ENCODE peak calls at places on chromosomes 2 and 18, in seven cellular contexts. H is neural progenitor cell; J is cardiac fibroblast; W is HEK293T; E is amniotic stem cell; B is stimulated activated CD4-positive, alpha-beta T cell treated with anti-CD3 and anti-CD28 coated beads, Interleukin-1b, Interleukin-23, amount 100 ng/mL, for 1 hour; I is NCI-H345. F is an unnamed sample.

GRCh38 chr2:148301362-148301761 is 280.5 kb downstream of the MBD5 start:
- DNase-seq in E (no peak), B (no peak), H (no peak), I (no peak), W (no peak), J (no peak), F (no peak)

GRCh38 chr2:30371772-30372373 is 75.2 kb upstream of the LCLAT1 start:
- DNase-seq in H (no peak), J (no peak), I (no peak), E (no peak), W (no peak), B (no peak), F (no peak)

GRCh38 chr18:59649575-59649974 is 47.6 kb downstream of the CCBE1 start:
- DNase-seq in I (no peak), E (no peak), H (no peak), J (no peak), W (no peak), B (no peak), F (no peak)

GRCh38 chr18:60910534-60910933 is 422.7 kb upstream of the CDH20 start:
- DNase-seq in E (no peak), J (peak; percentile 38), I (no peak), H (no peak), W (no peak), B (no peak), F (no peak)

GRCh38 chr2:72035518-72036172 is 112.0 kb downstream of the CYP26B1 start:
- DNase-seq in E (no peak), H (no peak), J (peak; percentile 48), W (peak; percentile 2), I (no peak), B (no peak), F (no peak)

GRCh38 chr2:143558665-143559064 is 429.4 kb downstream of the ARHGAP15 start:
- DNase-seq in E (peak; percentile 28), B (no peak), W (no peak), I (peak; percentile 11), H (no peak), J (peak; percentile 79), F (no peak)

GRCh38 chr18:15198116-15198389 is 450.1 kb downstream of the ANKRD30B start:
- DNase-seq in E (no peak), J (no peak), H (no peak), I (no peak), B (no peak), W (peak; percentile 0), F (no peak)

GRCh38 chr2:65031341-65032015 is 24.7 kb upstream of the CEP68 start:
- DNase-seq in B (no peak), H (peak; percentile 39), E (no peak), W (no peak), I (peak; percentile 71), J (peak; percentile 21), F (peak; percentile 61)

GRCh38 chr2:119387381-119388129 is 20.8 kb downstream of the DBI start:
- DNase-seq in E (no peak), H (no peak), I (no peak), J (peak; percentile 92), B (no peak), W (no peak), F (peak; percentile 41)

GRCh38 chr2:108583903-108584520 is 49.7 kb downstream of the LIMS1 start:
- DNase-seq in B (peak; percentile 7), W (peak; percentile 72), J (peak; percentile 89), I (peak; percentile 79), H (peak; percentile 80), E (peak; percentile 53), F (peak; percentile 48)